ENCODE peak calls at places on chromosomes 12 and 14, in five cellular contexts. P is fibroblast of lung, S is left lung, X is MM.1S, J is neuronal stem cell. D is an unnamed sample. For H3K4me1 and H3K9me3, the result is how much of the 10 kb centered on the place peaks cover.

GRCh38 chr12:96578526-96579125 is 89.2 kb downstream of the CFAP54 start:
- DNase-seq in P (peak), S (no peak), X (peak), J (peak), D (no peak)

GRCh38 chr12:70576341-70577282 is 60.6 kb downstream of the PTPRB start:
- DNase-seq in P (peak), S (no peak), X (peak), J (peak), D (no peak)

GRCh38 chr12:89016970-89017778 is 335.1 kb downstream of the DUSP6 start:
- DNase-seq in P (peak), S (no peak), X (peak), J (peak), D (no peak)

GRCh38 chr12:20366776-20367409 is 1.4 kb upstream of the PDE3A start:
- DNase-seq in P (no peak), S (no peak), X (no peak), J (no peak), D (no peak)

GRCh38 chr14:74571901-74572828 is 39.9 kb downstream of the LTBP2 start:
- DNase-seq in P (peak), S (no peak), X (no peak), J (no peak), D (no peak)

GRCh38 chr12:6562881-6563280 is 5.2 kb downstream of the NOP2 start:
- DNase-seq in P (no peak), S (no peak), X (no peak), J (no peak), D (no peak)

GRCh38 chr14:99118046-99118721 is 153.8 kb downstream of the BCL11B start:
- DNase-seq in P (no peak), S (no peak), X (no peak), J (no peak), D (no peak)

GRCh38 chr12:49806877-49807276 is 21.3 kb downstream of the NCKAP5L start:
- DNase-seq in P (no peak), S (no peak), X (no peak), J (no peak), D (no peak)

GRCh38 chr14:59904184-59904583 is 15.8 kb upstream of the LRRC9 start:
- DNase-seq in P (no peak), S (no peak), X (no peak), J (no peak), D (no peak)

GRCh38 chr12:48999371-49000131 is at the start of gene DDN:
- DNase-seq in P (peak), S (peak), X (peak), J (no peak), D (peak)

DNA sequence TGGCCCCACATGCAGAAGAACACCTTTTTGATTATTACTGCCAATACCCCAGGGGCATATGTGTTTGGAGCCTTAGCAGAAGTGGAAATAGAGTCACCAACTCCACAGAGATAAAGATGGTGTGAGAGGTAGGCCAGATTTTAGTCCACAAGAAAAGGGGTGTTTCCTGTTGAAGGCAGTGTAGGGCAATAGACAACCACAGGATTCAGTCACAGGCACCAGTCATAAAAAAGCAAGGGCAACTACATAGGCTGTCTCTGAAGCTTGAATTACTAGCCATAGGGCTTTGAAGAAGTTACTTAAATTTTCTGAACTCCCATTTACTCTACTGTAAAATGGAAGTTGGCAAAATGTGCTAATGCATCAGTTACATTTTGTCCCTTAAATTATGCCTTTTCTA is 18.9 kb downstream of the ERP27 start:
- DNase-seq in P (no peak), S (no peak), X (no peak), J (no peak), D (no peak)
- H3K27ac ChIP-seq in P (no peak), S (no peak), X (no peak), J (no peak), D (no peak)

GRCh38 chr12:117977373-117977772 is 8.6 kb upstream of the KSR2 start:
- DNase-seq in P (no peak), S (no peak), X (no peak), J (no peak), D (no peak)
- H3K4me1 ChIP-seq in P (under half), S (under half), X (under half), J (under half), D (under half)

GRCh38 chr14:79549515-79549914 is 661.8 kb downstream of the DIO2 start:
- DNase-seq in P (peak), S (no peak), X (no peak), J (no peak), D (no peak)

GRCh38 chr14:79552778-79553177 is 658.5 kb downstream of the DIO2 start:
- DNase-seq in P (peak), S (no peak), X (no peak), J (no peak), D (no peak)

GRCh38 chr14:79554816-79555215 is 656.5 kb downstream of the DIO2 start:
- DNase-seq in P (no peak), S (no peak), X (no peak), J (no peak), D (no peak)

GRCh38 chr14:79548836-79549235 is 662.5 kb downstream of the DIO2 start:
- DNase-seq in P (no peak), S (no peak), X (no peak), J (no peak), D (no peak)

DNA sequence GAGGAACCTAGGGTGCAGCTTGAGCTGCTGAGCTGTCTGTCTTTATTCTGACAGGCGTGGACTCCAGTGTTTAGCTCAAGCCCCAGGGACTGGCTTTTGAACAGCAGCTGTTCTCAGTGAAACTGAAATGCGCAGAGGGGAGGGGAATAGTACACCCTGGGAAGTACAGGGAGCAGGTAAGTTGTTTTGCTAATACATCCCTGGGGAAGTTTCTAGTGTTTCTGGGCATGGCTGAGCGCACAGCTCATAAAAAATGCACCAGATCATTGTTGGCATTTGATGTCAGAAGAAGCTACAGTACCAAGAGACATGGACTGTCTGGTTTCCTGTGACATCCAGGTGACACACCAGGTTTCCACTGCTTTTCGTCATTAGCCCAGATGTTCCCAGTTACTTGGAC is 659.7 kb downstream of the DIO2 start:
- DNase-seq in P (no peak), S (no peak), X (no peak), J (no peak), D (no peak)
- H3K9me3 ChIP-seq in P (under half), S (under half), X (under half), J (under half), D (under half)

DNA sequence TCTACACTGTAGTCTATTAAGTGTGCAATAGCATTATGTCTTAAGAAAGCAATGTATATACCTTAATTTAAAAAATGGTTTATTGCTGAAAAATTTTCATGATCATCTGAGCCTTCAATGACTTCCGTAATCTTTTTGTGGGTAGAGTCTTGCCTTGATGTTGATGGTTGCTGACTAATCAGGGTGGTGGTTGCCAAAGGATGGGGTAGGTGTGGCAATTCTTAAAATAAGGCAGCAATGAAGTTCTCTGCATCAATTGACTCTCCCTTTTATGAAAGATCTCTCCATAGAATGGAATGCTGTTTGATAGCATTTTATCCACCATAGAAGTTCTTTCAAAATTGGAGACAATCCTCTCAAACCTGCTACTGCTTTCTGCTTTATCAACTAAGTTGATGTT is 41.1 kb downstream of the BBS10 start:
- DNase-seq in P (no peak), S (no peak), X (no peak), J (no peak), D (no peak)
- H3K27ac ChIP-seq in P (no peak), S (no peak), X (no peak), J (no peak), D (no peak)